ENCODE peak calls at places on chromosomes 3 and 15, in seven cellular contexts. One of them, this sample, is unnamed.

GRCh38 chr3:123153124-123153523 is 48.6 kb upstream of the SEC22A start:
- DNase-seq in fibroblast of lung: no peak
- DNase-seq in lower lobe of right lung: no peak
- DNase-seq in stomach: no peak
- DNase-seq in ovary: no peak
- DNase-seq in lung: no peak
- DNase-seq in heart left ventricle: no peak
- DNase-seq in this sample: no peak

GRCh38 chr3:126180477-126181397 is at the start of gene ALDH1L1:
- DNase-seq in fibroblast of lung: peak; percentile 81
- DNase-seq in lower lobe of right lung: peak; percentile 65
- DNase-seq in stomach: peak; percentile 31
- DNase-seq in ovary: peak; percentile 92
- DNase-seq in lung: peak; percentile 65
- DNase-seq in heart left ventricle: peak; percentile 78
- DNase-seq in this sample: peak; percentile 96

GRCh38 chr15:82647045-82647834 is at the start of gene CPEB1:
- DNase-seq in fibroblast of lung: peak; percentile 51
- DNase-seq in lower lobe of right lung: peak; percentile 51
- DNase-seq in stomach: no peak
- DNase-seq in ovary: peak; percentile 86
- DNase-seq in lung: no peak
- DNase-seq in heart left ventricle: peak; percentile 50
- DNase-seq in this sample: peak; percentile 79

GRCh38 chr3:197392961-197393360 is 94.5 kb upstream of the DLG1 start:
- DNase-seq in fibroblast of lung: no peak
- DNase-seq in lower lobe of right lung: no peak
- DNase-seq in stomach: no peak
- DNase-seq in ovary: no peak
- DNase-seq in lung: no peak
- DNase-seq in heart left ventricle: no peak
- DNase-seq in this sample: no peak

GRCh38 chr3:178685591-178685906 is 149.3 kb downstream of the KCNMB2 start:
- DNase-seq in fibroblast of lung: no peak
- DNase-seq in lower lobe of right lung: no peak
- DNase-seq in stomach: no peak
- DNase-seq in ovary: no peak
- DNase-seq in lung: no peak
- DNase-seq in heart left ventricle: no peak
- DNase-seq in this sample: no peak

GRCh38 chr3:58754074-58754473 is 87.5 kb upstream of the FAM3D start:
- DNase-seq in fibroblast of lung: no peak
- DNase-seq in lower lobe of right lung: no peak
- DNase-seq in stomach: no peak
- DNase-seq in ovary: no peak
- DNase-seq in lung: no peak
- DNase-seq in heart left ventricle: no peak
- DNase-seq in this sample: no peak

GRCh38 chr15:94523873-94524272 is 292.5 kb downstream of the MCTP2 start:
- DNase-seq in fibroblast of lung: no peak
- DNase-seq in lower lobe of right lung: no peak
- DNase-seq in stomach: no peak
- DNase-seq in ovary: no peak
- DNase-seq in lung: no peak
- DNase-seq in heart left ventricle: no peak
- DNase-seq in this sample: no peak

GRCh38 chr3:46065294-46065705 is 38.0 kb upstream of the XCR1 start:
- DNase-seq in fibroblast of lung: no peak
- DNase-seq in lower lobe of right lung: no peak
- DNase-seq in stomach: peak; percentile 38
- DNase-seq in ovary: no peak
- DNase-seq in lung: peak; percentile 34
- DNase-seq in heart left ventricle: peak; percentile 46
- DNase-seq in this sample: peak; percentile 35

GRCh38 chr3:41900265-41900664 is 61.6 kb downstream of the ULK4 start:
- DNase-seq in fibroblast of lung: peak; percentile 30
- DNase-seq in lower lobe of right lung: no peak
- DNase-seq in stomach: no peak
- DNase-seq in ovary: no peak
- DNase-seq in lung: no peak
- DNase-seq in heart left ventricle: no peak
- DNase-seq in this sample: no peak

GRCh38 chr3:187989458-187990153 is 164.4 kb upstream of the LPP start:
- DNase-seq in fibroblast of lung: no peak
- DNase-seq in lower lobe of right lung: no peak
- DNase-seq in stomach: no peak
- DNase-seq in ovary: no peak
- DNase-seq in lung: no peak
- DNase-seq in heart left ventricle: no peak
- DNase-seq in this sample: no peak
- H3K4me1 ChIP-seq in fibroblast of lung: peaks cover 6% of the 10 kb centered on the region
- H3K4me1 ChIP-seq in lower lobe of right lung: peaks cover 8% of the 10 kb centered on the region
- H3K4me1 ChIP-seq in stomach: no peaks in the 10 kb centered on the region
- H3K4me1 ChIP-seq in ovary: no peaks in the 10 kb centered on the region
- H3K4me1 ChIP-seq in lung: peaks cover 4% of the 10 kb centered on the region
- H3K4me1 ChIP-seq in heart left ventricle: peaks cover 3% of the 10 kb centered on the region
- H3K4me1 ChIP-seq in this sample: peaks cover 6% of the 10 kb centered on the region

GRCh38 chr15:59642351-59642750 is 15.0 kb downstream of the GTF2A2 start:
- DNase-seq in fibroblast of lung: peak; percentile 19
- DNase-seq in lower lobe of right lung: no peak
- DNase-seq in stomach: no peak
- DNase-seq in ovary: no peak
- DNase-seq in lung: no peak
- DNase-seq in heart left ventricle: no peak
- DNase-seq in this sample: no peak
- TF ChIP-seq CTCF in fibroblast of lung: no peak
- TF ChIP-seq CTCF in lower lobe of right lung: no peak
- TF ChIP-seq CTCF in stomach: no peak
- TF ChIP-seq CTCF in ovary: no peak
- TF ChIP-seq CTCF in lung: no peak
- TF ChIP-seq CTCF in heart left ventricle: no peak
- TF ChIP-seq CTCF in this sample: no peak

DNA sequence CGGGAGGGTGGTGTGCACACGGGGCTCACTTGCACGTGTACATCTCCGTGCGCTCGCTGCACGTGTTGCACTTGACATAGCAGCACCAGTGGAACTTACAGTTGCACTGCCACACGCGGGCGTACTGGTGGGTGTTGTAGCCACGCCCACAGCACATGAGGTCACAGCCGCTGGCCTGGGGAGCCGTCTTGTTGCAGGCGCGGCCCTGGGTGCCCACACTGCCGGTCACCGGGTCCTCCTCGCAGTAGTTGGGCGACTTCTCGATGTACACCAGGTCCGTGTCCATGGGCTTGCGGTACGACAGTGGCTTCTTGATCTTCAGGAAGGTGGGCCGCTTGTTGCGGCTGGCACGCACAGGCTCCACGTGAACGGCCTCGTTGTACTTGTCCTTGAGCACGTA is 61.0 kb downstream of the WNT7A start:
- DNase-seq in fibroblast of lung: no peak
- DNase-seq in lower lobe of right lung: peak; percentile 42
- DNase-seq in stomach: no peak
- DNase-seq in ovary: no peak
- DNase-seq in lung: no peak
- DNase-seq in heart left ventricle: no peak
- DNase-seq in this sample: no peak
- H3K9me3 ChIP-seq in fibroblast of lung: no peaks in the 10 kb centered on the region
- H3K9me3 ChIP-seq in lower lobe of right lung: peaks cover 25% of the 10 kb centered on the region
- H3K9me3 ChIP-seq in stomach: peaks cover 19% of the 10 kb centered on the region
- H3K9me3 ChIP-seq in ovary: no peaks in the 10 kb centered on the region
- H3K9me3 ChIP-seq in lung: peaks cover 18% of the 10 kb centered on the region
- H3K9me3 ChIP-seq in heart left ventricle: peaks cover 25% of the 10 kb centered on the region
- H3K9me3 ChIP-seq in this sample: peaks cover 23% of the 10 kb centered on the region

GRCh38 chr15:65413051-65413759 is 9.5 kb downstream of the IGDCC4 start:
- DNase-seq in fibroblast of lung: no peak
- DNase-seq in lower lobe of right lung: no peak
- DNase-seq in stomach: no peak
- DNase-seq in ovary: no peak
- DNase-seq in lung: no peak
- DNase-seq in heart left ventricle: no peak
- DNase-seq in this sample: no peak
- H3K4me1 ChIP-seq in fibroblast of lung: peaks cover 8% of the 10 kb centered on the region
- H3K4me1 ChIP-seq in lower lobe of right lung: no peaks in the 10 kb centered on the region
- H3K4me1 ChIP-seq in stomach: peaks cover 9% of the 10 kb centered on the region
- H3K4me1 ChIP-seq in ovary: peaks cover 14% of the 10 kb centered on the region
- H3K4me1 ChIP-seq in lung: no peaks in the 10 kb centered on the region
- H3K4me1 ChIP-seq in heart left ventricle: peaks cover 12% of the 10 kb centered on the region
- H3K4me1 ChIP-seq in this sample: peaks cover 53% of the 10 kb centered on the region

GRCh38 chr15:87707076-87707475 is 549.5 kb downstream of the NTRK3 start:
- DNase-seq in fibroblast of lung: no peak
- DNase-seq in lower lobe of right lung: no peak
- DNase-seq in stomach: no peak
- DNase-seq in ovary: no peak
- DNase-seq in lung: no peak
- DNase-seq in heart left ventricle: no peak
- DNase-seq in this sample: no peak
- TF ChIP-seq CTCF in fibroblast of lung: no peak
- TF ChIP-seq CTCF in lower lobe of right lung: no peak
- TF ChIP-seq CTCF in stomach: no peak
- TF ChIP-seq CTCF in ovary: no peak
- TF ChIP-seq CTCF in lung: no peak
- TF ChIP-seq CTCF in heart left ventricle: no peak
- TF ChIP-seq CTCF in this sample: no peak

DNA sequence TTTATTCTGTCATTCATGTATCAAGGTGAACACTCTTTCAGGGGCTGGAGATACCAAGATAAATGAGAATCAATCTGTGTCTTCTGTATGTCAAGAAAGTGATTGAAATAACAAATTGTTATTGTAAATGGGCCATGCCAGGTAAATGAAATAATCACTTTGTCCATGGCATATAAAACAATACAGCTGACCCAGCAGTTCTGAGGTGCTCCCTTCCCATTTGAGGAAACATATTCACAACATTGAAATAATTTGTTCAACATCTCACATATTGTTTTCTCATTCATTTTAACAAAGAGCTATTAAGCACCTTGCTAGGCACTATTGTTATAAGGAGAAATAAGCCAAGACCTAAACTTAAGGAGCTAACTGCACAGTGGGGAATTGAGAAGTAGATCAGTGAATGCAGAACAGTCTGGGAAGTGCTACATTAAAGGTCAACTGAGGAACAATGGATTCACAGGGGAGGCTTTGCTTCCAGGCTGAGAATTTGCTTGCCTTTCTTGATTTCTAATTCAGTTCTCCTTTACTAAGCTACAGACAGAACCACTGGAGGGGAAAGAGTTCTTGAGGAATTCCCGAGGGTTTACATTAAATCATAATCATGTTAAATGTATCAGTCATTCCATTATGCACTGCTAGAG is 806.3 kb upstream of the ARPP21 start:
- DNase-seq in fibroblast of lung: no peak
- DNase-seq in lower lobe of right lung: no peak
- DNase-seq in stomach: no peak
- DNase-seq in ovary: no peak
- DNase-seq in lung: no peak
- DNase-seq in heart left ventricle: no peak
- DNase-seq in this sample: no peak
- H3K9me3 ChIP-seq in fibroblast of lung: no peaks in the 10 kb centered on the region
- H3K9me3 ChIP-seq in lower lobe of right lung: no peaks in the 10 kb centered on the region
- H3K9me3 ChIP-seq in stomach: no peaks in the 10 kb centered on the region
- H3K9me3 ChIP-seq in ovary: no peaks in the 10 kb centered on the region
- H3K9me3 ChIP-seq in lung: no peaks in the 10 kb centered on the region
- H3K9me3 ChIP-seq in heart left ventricle: no peaks in the 10 kb centered on the region
- H3K9me3 ChIP-seq in this sample: no peaks in the 10 kb centered on the region

GRCh38 chr3:71524688-71525087 is 58.8 kb downstream of the FOXP1 start:
- DNase-seq in fibroblast of lung: no peak
- DNase-seq in lower lobe of right lung: no peak
- DNase-seq in stomach: no peak
- DNase-seq in ovary: no peak
- DNase-seq in lung: no peak
- DNase-seq in heart left ventricle: no peak
- DNase-seq in this sample: no peak
- H3K4me1 ChIP-seq in fibroblast of lung: no peaks in the 10 kb centered on the region
- H3K4me1 ChIP-seq in lower lobe of right lung: peaks cover 3% of the 10 kb centered on the region
- H3K4me1 ChIP-seq in stomach: peaks cover 6% of the 10 kb centered on the region
- H3K4me1 ChIP-seq in ovary: peaks cover 7% of the 10 kb centered on the region
- H3K4me1 ChIP-seq in lung: peaks cover 7% of the 10 kb centered on the region
- H3K4me1 ChIP-seq in heart left ventricle: peaks cover 14% of the 10 kb centered on the region
- H3K4me1 ChIP-seq in this sample: peaks cover 14% of the 10 kb centered on the region

GRCh38 chr3:9749663-9750555 is at the start of gene OGG1:
- DNase-seq in fibroblast of lung: peak; percentile 98
- DNase-seq in lower lobe of right lung: peak; percentile 99
- DNase-seq in stomach: peak; percentile 98
- DNase-seq in ovary: peak; percentile 98
- DNase-seq in lung: peak; percentile 98
- DNase-seq in heart left ventricle: peak; percentile 98
- DNase-seq in this sample: peak; percentile 98
- TF ChIP-seq CTCF in fibroblast of lung: no peak
- TF ChIP-seq CTCF in lower lobe of right lung: no peak
- TF ChIP-seq CTCF in stomach: no peak
- TF ChIP-seq CTCF in ovary: no peak
- TF ChIP-seq CTCF in lung: no peak
- TF ChIP-seq CTCF in heart left ventricle: peak; percentile 25
- TF ChIP-seq CTCF in this sample: no peak

This sample was measured in psoas muscle.